ENCODE peak calls at places on chromosome 15, in ten cellular contexts. H is brain microvascular endothelial cell, J is Kasumi-1, U is OCI-LY7, M is SHP77, X is GM06990, R is prostate gland, S is HFF-Myc, G is Peyer's patch, I is NAMALWA. P is an unnamed sample.

GRCh38 chr15:100711479-100712130 is 109.2 kb downstream of the ASB7 start:
- DNase-seq in H (no peak), J (no peak), U (no peak), M (no peak), X (no peak), R (no peak), S (no peak), G (no peak), I (peak; percentile 6), P (no peak)

GRCh38 chr15:58442122-58442521 is 10.3 kb downstream of the LIPC start:
- DNase-seq in H (no peak), J (no peak), U (no peak), M (no peak), X (no peak), R (no peak), S (no peak), G (no peak), I (no peak), P (no peak)

GRCh38 chr15:100665570-100665969 is 63.2 kb downstream of the ASB7 start:
- DNase-seq in H (no peak), J (no peak), U (no peak), M (no peak), X (no peak), R (no peak), S (no peak), G (no peak), I (no peak), P (no peak)

GRCh38 chr15:90203473-90203872 is 2.3 kb downstream of the SEMA4B start:
- DNase-seq in H (no peak), J (no peak), U (no peak), M (no peak), X (no peak), R (no peak), S (no peak), G (no peak), I (no peak), P (no peak)

GRCh38 chr15:95368211-95368610 is 962.3 kb upstream of the NR2F2 start:
- DNase-seq in H (peak; percentile 35), J (no peak), U (no peak), M (no peak), X (no peak), R (no peak), S (no peak), G (no peak), I (no peak), P (no peak)

GRCh38 chr15:78034495-78035191 is 42.9 kb downstream of the TBC1D2B start:
- DNase-seq in H (no peak), J (peak; percentile 81), U (peak; percentile 33), M (no peak), X (peak; percentile 66), R (peak; percentile 63), S (no peak), G (no peak), I (peak; percentile 65), P (peak; percentile 73)

GRCh38 chr15:34701536-34701935 is 53.3 kb downstream of the GJD2 start:
- DNase-seq in H (no peak), J (no peak), U (no peak), M (no peak), X (no peak), R (no peak), S (no peak), G (no peak), I (no peak), P (no peak)

GRCh38 chr15:90031231-90031791 is 30.2 kb downstream of the ZNF710 start:
- DNase-seq in H (peak; percentile 38), J (peak; percentile 94), U (peak; percentile 57), M (no peak), X (peak; percentile 74), R (no peak), S (no peak), G (peak; percentile 39), I (peak; percentile 69), P (no peak)

GRCh38 chr15:63553388-63553791 is 43.8 kb upstream of the FBXL22 start:
- DNase-seq in H (peak; percentile 95), J (peak; percentile 42), U (no peak), M (no peak), X (no peak), R (peak; percentile 56), S (peak; percentile 51), G (no peak), I (no peak), P (no peak)

GRCh38 chr15:73022156-73022555 is 30.1 kb upstream of the NEO1 start:
- DNase-seq in H (no peak), J (no peak), U (no peak), M (no peak), X (no peak), R (no peak), S (no peak), G (no peak), I (no peak), P (no peak)

GRCh38 chr15:97014001-97014400 is 683.5 kb downstream of the NR2F2 start:
- DNase-seq in H (no peak), J (no peak), U (no peak), M (no peak), X (no peak), R (no peak), S (no peak), G (no peak), I (no peak), P (no peak)

GRCh38 chr15:71071529-71071928 is 43.7 kb upstream of the THSD4 start:
- DNase-seq in H (no peak), J (no peak), U (no peak), M (no peak), X (no peak), R (no peak), S (no peak), G (no peak), I (no peak), P (no peak)

GRCh38 chr15:92074646-92075045 is 221.1 kb downstream of the SLCO3A1 start:
- DNase-seq in H (no peak), J (no peak), U (peak; percentile 31), M (no peak), X (no peak), R (no peak), S (no peak), G (no peak), I (no peak), P (no peak)

GRCh38 chr15:24856397-24857093 is 98.2 kb upstream of the SNRPN start:
- DNase-seq in H (no peak), J (no peak), U (no peak), M (no peak), X (no peak), R (peak; percentile 6), S (no peak), G (no peak), I (no peak), P (no peak)

GRCh38 chr15:90873998-90874605 is 5.7 kb downstream of the FURIN start:
- DNase-seq in H (no peak), J (peak; percentile 38), U (no peak), M (peak; percentile 87), X (no peak), R (peak; percentile 51), S (no peak), G (peak; percentile 47), I (no peak), P (no peak)

GRCh38 chr15:84793431-84793830 is 23.7 kb upstream of the ALPK3 start:
- DNase-seq in H (no peak), J (no peak), U (no peak), M (no peak), X (no peak), R (no peak), S (no peak), G (no peak), I (no peak), P (no peak)

GRCh38 chr15:84828433-84828908 is 11.3 kb downstream of the ALPK3 start:
- DNase-seq in H (no peak), J (no peak), U (no peak), M (no peak), X (no peak), R (no peak), S (no peak), G (no peak), I (no peak), P (no peak)

GRCh38 chr15:82165948-82166376 is 96.6 kb downstream of the EFL1 start:
- DNase-seq in H (no peak), J (no peak), U (no peak), M (no peak), X (no peak), R (no peak), S (peak; percentile 52), G (no peak), I (no peak), P (no peak)

GRCh38 chr15:88400591-88400990 is 66.6 kb downstream of the MRPL46 start:
- DNase-seq in H (no peak), J (no peak), U (peak; percentile 22), M (no peak), X (no peak), R (no peak), S (no peak), G (no peak), I (no peak), P (no peak)

GRCh38 chr15:66226736-66227135 is 26.8 kb downstream of the MEGF11 start:
- DNase-seq in H (no peak), J (no peak), U (no peak), M (no peak), X (no peak), R (no peak), S (no peak), G (no peak), I (no peak), P (no peak)

GRCh38 chr15:32096211-32096610 is 65.9 kb downstream of the CHRNA7 start:
- DNase-seq in H (no peak), J (no peak), U (no peak), M (no peak), X (no peak), R (no peak), S (no peak), G (no peak), I (no peak), P (no peak)

GRCh38 chr15:57330619-57331018 is 45.7 kb upstream of the CGNL1 start:
- DNase-seq in H (peak; percentile 61), J (no peak), U (no peak), M (no peak), X (no peak), R (no peak), S (no peak), G (no peak), I (no peak), P (no peak)

GRCh38 chr15:36584511-36584910 is 5.1 kb downstream of the CDIN1 start:
- DNase-seq in H (no peak), J (no peak), U (no peak), M (no peak), X (no peak), R (no peak), S (no peak), G (no peak), I (no peak), P (no peak)

GRCh38 chr15:71125831-71126453 is 10.7 kb downstream of the THSD4 start:
- DNase-seq in H (peak; percentile 34), J (no peak), U (no peak), M (peak; percentile 35), X (no peak), R (no peak), S (no peak), G (no peak), I (peak; percentile 9), P (no peak)

GRCh38 chr15:59299919-59300617 is 72.6 kb downstream of the MYO1E start:
- DNase-seq in H (peak; percentile 96), J (peak; percentile 94), U (peak; percentile 87), M (no peak), X (peak; percentile 77), R (peak; percentile 49), S (peak; percentile 95), G (peak; percentile 63), I (peak; percentile 87), P (peak; percentile 65)

GRCh38 chr15:35751421-35752133 is 205.6 kb upstream of the DPH6 start:
- DNase-seq in H (peak; percentile 72), J (peak; percentile 43), U (peak; percentile 63), M (peak; percentile 58), X (no peak), R (peak; percentile 64), S (no peak), G (no peak), I (peak; percentile 80), P (peak; percentile 5)

GRCh38 chr15:101183226-101183925 is 68.5 kb downstream of the CHSY1 start:
- DNase-seq in H (no peak), J (no peak), U (no peak), M (no peak), X (no peak), R (no peak), S (no peak), G (no peak), I (no peak), P (no peak)

GRCh38 chr15:93974804-93975481 is 256.4 kb upstream of the MCTP2 start:
- DNase-seq in H (peak; percentile 35), J (peak; percentile 28), U (no peak), M (peak; percentile 40), X (no peak), R (peak; percentile 27), S (no peak), G (no peak), I (no peak), P (no peak)